ENCODE peak calls at places on chromosomes 3 and 15, in six cellular contexts. One of them, this sample, is unnamed.

GRCh38 chr15:66251790-66252355 is 1.7 kb downstream of the MEGF11 start:
- DNase-seq in adrenal gland: no peak
- DNase-seq in MM.1S: no peak
- DNase-seq in prostate gland: no peak
- DNase-seq in cardiac muscle cell: peak; percentile 8
- DNase-seq in brain microvascular endothelial cell: no peak
- DNase-seq in this sample: no peak

GRCh38 chr3:13598926-13599886 is 50.3 kb downstream of the FBLN2 start:
- DNase-seq in brain microvascular endothelial cell: peak; percentile 31
- DNase-seq in cardiac muscle cell: no peak
- DNase-seq in adrenal gland: no peak
- DNase-seq in MM.1S: no peak
- DNase-seq in prostate gland: no peak
- DNase-seq in this sample: no peak

GRCh38 chr3:197394464-197395321 is 96.3 kb upstream of the DLG1 start:
- DNase-seq in cardiac muscle cell: no peak
- DNase-seq in brain microvascular endothelial cell: peak; percentile 99
- DNase-seq in MM.1S: peak; percentile 2
- DNase-seq in adrenal gland: no peak
- DNase-seq in prostate gland: peak; percentile 82
- DNase-seq in this sample: peak; percentile 61

GRCh38 chr3:119716998-119717397 is 14.2 kb downstream of the CFAP91 start:
- DNase-seq in prostate gland: no peak
- DNase-seq in adrenal gland: peak; percentile 64
- DNase-seq in MM.1S: no peak
- DNase-seq in cardiac muscle cell: peak; percentile 18
- DNase-seq in brain microvascular endothelial cell: no peak
- DNase-seq in this sample: no peak

GRCh38 chr3:151811474-151811873 is 2.4 kb upstream of the AADAC start:
- DNase-seq in brain microvascular endothelial cell: no peak
- DNase-seq in MM.1S: no peak
- DNase-seq in prostate gland: no peak
- DNase-seq in cardiac muscle cell: no peak
- DNase-seq in adrenal gland: no peak
- DNase-seq in this sample: no peak

GRCh38 chr15:67013696-67014095 is 51.7 kb upstream of the SMAD3 start:
- DNase-seq in adrenal gland: no peak
- DNase-seq in cardiac muscle cell: no peak
- DNase-seq in MM.1S: no peak
- DNase-seq in prostate gland: no peak
- DNase-seq in brain microvascular endothelial cell: peak; percentile 56
- DNase-seq in this sample: peak; percentile 47

GRCh38 chr3:107870989-107871638 is 219.7 kb downstream of the CD47 start:
- DNase-seq in brain microvascular endothelial cell: no peak
- DNase-seq in cardiac muscle cell: no peak
- DNase-seq in MM.1S: no peak
- DNase-seq in prostate gland: no peak
- DNase-seq in adrenal gland: no peak
- DNase-seq in this sample: no peak

GRCh38 chr15:27498700-27499099 is 527.7 kb downstream of the GABRG3 start:
- DNase-seq in adrenal gland: no peak
- DNase-seq in prostate gland: no peak
- DNase-seq in MM.1S: no peak
- DNase-seq in brain microvascular endothelial cell: no peak
- DNase-seq in cardiac muscle cell: no peak
- DNase-seq in this sample: no peak

GRCh38 chr15:31296304-31297220 is 30.1 kb upstream of the KLF13 start:
- DNase-seq in prostate gland: peak; percentile 3
- DNase-seq in adrenal gland: no peak
- DNase-seq in MM.1S: no peak
- DNase-seq in brain microvascular endothelial cell: no peak
- DNase-seq in cardiac muscle cell: no peak
- DNase-seq in this sample: peak; percentile 30

GRCh38 chr3:62795978-62796635 is 79.1 kb downstream of the CADPS start:
- DNase-seq in cardiac muscle cell: no peak
- DNase-seq in MM.1S: no peak
- DNase-seq in brain microvascular endothelial cell: no peak
- DNase-seq in prostate gland: no peak
- DNase-seq in adrenal gland: no peak
- DNase-seq in this sample: no peak

GRCh38 chr15:77001966-77002365 is 7.0 kb downstream of the PSTPIP1 start:
- DNase-seq in MM.1S: no peak
- DNase-seq in cardiac muscle cell: no peak
- DNase-seq in adrenal gland: no peak
- DNase-seq in brain microvascular endothelial cell: no peak
- DNase-seq in prostate gland: no peak
- DNase-seq in this sample: no peak

GRCh38 chr3:128720891-128721290 is 5.1 kb upstream of the RAB7A start:
- DNase-seq in brain microvascular endothelial cell: no peak
- DNase-seq in adrenal gland: no peak
- DNase-seq in prostate gland: no peak
- DNase-seq in MM.1S: no peak
- DNase-seq in cardiac muscle cell: no peak
- DNase-seq in this sample: no peak

GRCh38 chr15:81097893-81098280 is 36.2 kb upstream of the CFAP161 start:
- DNase-seq in adrenal gland: peak; percentile 50
- DNase-seq in prostate gland: no peak
- DNase-seq in cardiac muscle cell: no peak
- DNase-seq in MM.1S: no peak
- DNase-seq in brain microvascular endothelial cell: no peak
- DNase-seq in this sample: no peak

GRCh38 chr3:127224118-127224517 is 31.2 kb downstream of the PRR23E start:
- DNase-seq in MM.1S: no peak
- DNase-seq in prostate gland: no peak
- DNase-seq in cardiac muscle cell: no peak
- DNase-seq in brain microvascular endothelial cell: no peak
- DNase-seq in adrenal gland: no peak
- DNase-seq in this sample: no peak

GRCh38 chr3:184360834-184361531 is 422 bp downstream of the CLCN2 start:
- DNase-seq in cardiac muscle cell: no peak
- DNase-seq in brain microvascular endothelial cell: no peak
- DNase-seq in adrenal gland: peak; percentile 42
- DNase-seq in MM.1S: no peak
- DNase-seq in prostate gland: no peak
- DNase-seq in this sample: no peak

GRCh38 chr15:85137507-85138175 is 156.0 kb downstream of the PDE8A start:
- DNase-seq in brain microvascular endothelial cell: no peak
- DNase-seq in MM.1S: no peak
- DNase-seq in adrenal gland: no peak
- DNase-seq in prostate gland: no peak
- DNase-seq in cardiac muscle cell: peak; percentile 42
- DNase-seq in this sample: no peak

GRCh38 chr15:41877631-41878354 is 16.1 kb downstream of the SPTBN5 start:
- DNase-seq in prostate gland: no peak
- DNase-seq in MM.1S: no peak
- DNase-seq in brain microvascular endothelial cell: no peak
- DNase-seq in adrenal gland: no peak
- DNase-seq in cardiac muscle cell: no peak
- DNase-seq in this sample: no peak

DNA sequence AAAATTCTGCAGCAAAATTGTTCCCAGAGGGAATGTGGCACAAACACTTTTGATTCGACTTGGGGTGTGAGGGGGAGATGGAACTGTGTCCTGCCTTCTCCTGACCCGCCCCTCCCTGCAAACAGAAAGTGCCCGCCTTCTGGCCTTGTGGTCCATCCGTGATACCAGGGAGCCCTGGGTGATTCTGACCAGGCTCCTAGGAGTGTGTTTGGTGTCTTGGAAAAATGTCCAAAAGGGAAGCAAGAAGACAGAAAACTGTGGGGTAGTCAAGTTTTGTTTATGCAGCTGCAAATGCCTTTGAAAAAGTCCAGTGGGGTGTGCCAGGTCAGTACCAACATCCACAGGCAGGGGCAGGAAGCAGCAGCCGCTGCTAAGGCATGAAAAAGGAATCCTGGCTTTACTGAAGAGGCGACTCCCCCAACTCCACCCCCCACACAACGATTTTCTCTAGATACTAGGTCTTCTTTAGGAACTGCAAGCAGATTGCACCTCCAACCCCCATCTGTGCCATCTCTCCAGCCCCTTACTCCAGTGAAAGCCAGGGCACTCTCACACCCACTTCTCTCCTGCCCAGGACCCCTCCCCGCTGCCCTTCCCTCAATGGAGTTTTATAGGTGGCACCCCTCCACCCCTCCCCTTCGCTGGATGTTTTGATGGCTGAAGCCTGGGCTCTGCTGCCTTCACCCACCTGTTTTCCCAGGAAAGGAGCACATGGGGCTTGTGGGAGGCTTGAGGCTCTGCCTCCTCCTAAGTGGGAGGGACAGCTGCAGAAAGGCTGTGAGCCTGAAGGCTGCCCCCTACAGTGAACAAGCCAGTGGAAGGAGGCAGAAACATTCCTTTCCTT is 82.4 kb upstream of the HERC1 start:
- DNase-seq in prostate gland: no peak
- DNase-seq in cardiac muscle cell: peak; percentile 31
- DNase-seq in adrenal gland: no peak
- DNase-seq in brain microvascular endothelial cell: no peak
- DNase-seq in MM.1S: no peak
- DNase-seq in this sample: peak; percentile 30
- TF ChIP-seq CTCF in prostate gland: peak; percentile 13
- TF ChIP-seq CTCF in cardiac muscle cell: peak; percentile 41
- TF ChIP-seq CTCF in adrenal gland: peak; percentile 37
- TF ChIP-seq CTCF in brain microvascular endothelial cell: peak; percentile 76
- TF ChIP-seq CTCF in MM.1S: no peak
- TF ChIP-seq CTCF in this sample: no peak

GRCh38 chr3:15513121-15513520 is 8.4 kb downstream of the COLQ start:
- DNase-seq in adrenal gland: no peak
- DNase-seq in MM.1S: no peak
- DNase-seq in cardiac muscle cell: no peak
- DNase-seq in brain microvascular endothelial cell: no peak
- DNase-seq in prostate gland: no peak
- DNase-seq in this sample: no peak
- TF ChIP-seq CTCF in adrenal gland: no peak
- TF ChIP-seq CTCF in MM.1S: no peak
- TF ChIP-seq CTCF in cardiac muscle cell: no peak
- TF ChIP-seq CTCF in brain microvascular endothelial cell: no peak
- TF ChIP-seq CTCF in prostate gland: no peak
- TF ChIP-seq CTCF in this sample: no peak

DNA sequence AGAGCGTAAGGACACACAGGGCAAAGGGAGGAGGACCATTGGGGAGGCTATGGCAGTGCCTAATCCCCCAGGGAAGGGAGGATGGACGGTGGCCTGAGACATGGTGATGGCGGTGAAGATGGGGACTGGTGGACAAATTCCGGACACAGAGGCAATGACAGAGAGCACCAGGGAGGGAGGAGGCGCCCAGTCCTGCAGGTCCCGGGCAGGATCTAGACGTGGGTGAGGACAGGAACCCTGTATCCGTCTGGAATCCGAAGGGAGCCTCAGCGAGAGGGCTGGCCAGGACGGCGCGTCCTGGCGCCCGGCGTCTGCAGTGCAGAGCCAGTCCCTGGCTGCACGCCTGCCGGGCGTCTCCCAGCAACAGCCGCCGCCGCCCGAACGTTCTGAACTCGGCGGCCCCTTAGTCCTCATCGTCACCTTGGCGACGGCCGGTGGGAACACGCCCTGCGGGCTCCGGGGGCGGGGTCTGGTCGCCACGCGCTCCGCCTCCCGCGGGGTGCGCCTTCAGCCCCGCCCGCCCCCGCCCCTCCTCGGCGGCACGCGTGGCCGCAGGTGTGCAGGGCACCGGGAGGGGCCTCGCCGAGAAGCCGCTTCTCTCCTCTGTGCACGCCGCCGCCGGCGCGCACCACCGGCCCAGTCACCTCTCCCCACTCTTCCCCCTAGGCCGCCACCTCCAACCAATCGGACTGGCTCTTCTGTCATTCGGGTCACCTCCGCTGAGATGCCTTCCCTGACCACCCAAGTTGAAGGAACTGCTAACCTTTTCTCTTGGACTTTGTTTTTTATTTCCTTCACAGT is 11.6 kb downstream of the XIRP1 start:
- DNase-seq in adrenal gland: peak; percentile 90
- DNase-seq in MM.1S: peak; percentile 95
- DNase-seq in prostate gland: peak; percentile 97
- DNase-seq in cardiac muscle cell: peak; percentile 97
- DNase-seq in brain microvascular endothelial cell: peak; percentile 62
- DNase-seq in this sample: peak; percentile 92
- TF ChIP-seq CTCF in adrenal gland: peak; percentile 34
- TF ChIP-seq CTCF in MM.1S: no peak
- TF ChIP-seq CTCF in prostate gland: peak; percentile 63
- TF ChIP-seq CTCF in cardiac muscle cell: peak; percentile 28
- TF ChIP-seq CTCF in brain microvascular endothelial cell: peak; percentile 36
- TF ChIP-seq CTCF in this sample: peak; percentile 43

GRCh38 chr3:77815467-77815866 is 775.6 kb downstream of the ROBO2 start:
- DNase-seq in prostate gland: no peak
- DNase-seq in MM.1S: peak; percentile 27
- DNase-seq in cardiac muscle cell: peak; percentile 28
- DNase-seq in adrenal gland: no peak
- DNase-seq in brain microvascular endothelial cell: no peak
- DNase-seq in this sample: no peak
- TF ChIP-seq CTCF in prostate gland: no peak
- TF ChIP-seq CTCF in MM.1S: peak; percentile 21
- TF ChIP-seq CTCF in cardiac muscle cell: no peak
- TF ChIP-seq CTCF in adrenal gland: no peak
- TF ChIP-seq CTCF in brain microvascular endothelial cell: peak; percentile 52
- TF ChIP-seq CTCF in this sample: no peak

DNA sequence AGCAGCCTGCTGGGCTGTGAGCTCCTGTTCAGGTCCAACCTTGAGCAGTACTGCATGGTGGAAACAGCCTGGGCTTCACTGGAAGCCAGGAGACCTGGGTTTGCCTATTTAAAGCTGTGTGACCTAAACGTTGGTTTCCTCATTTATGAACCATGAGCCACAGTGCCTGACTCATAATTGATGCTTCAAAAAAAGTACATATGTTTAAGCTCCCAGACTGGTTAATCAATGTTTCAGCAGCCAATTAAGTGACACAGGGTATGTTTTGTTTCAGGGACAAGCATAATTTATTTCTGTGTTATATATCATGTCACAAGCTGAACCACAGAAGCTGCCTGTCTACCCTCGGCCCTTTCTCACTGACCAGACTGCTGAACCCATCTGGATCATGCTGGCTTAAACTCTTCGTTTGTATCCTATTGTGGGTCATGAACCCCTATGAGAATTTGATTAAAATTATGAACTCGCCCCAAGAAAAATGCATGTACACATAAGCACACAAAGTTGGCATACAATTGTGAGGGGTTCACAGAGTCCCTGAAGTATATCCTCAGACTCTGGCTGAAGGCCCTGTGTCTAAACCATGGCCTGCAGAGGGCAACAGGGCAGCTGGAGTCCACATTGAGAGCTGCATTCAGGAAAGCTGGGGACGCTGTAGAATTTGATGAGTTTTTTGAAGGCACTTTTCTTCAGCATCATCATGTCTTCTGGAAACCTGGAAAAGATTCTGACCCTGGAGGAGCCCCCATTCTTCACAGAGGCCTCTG is 23.7 kb downstream of the HDC start:
- DNase-seq in prostate gland: no peak
- DNase-seq in MM.1S: no peak
- DNase-seq in brain microvascular endothelial cell: peak; percentile 26
- DNase-seq in adrenal gland: no peak
- DNase-seq in cardiac muscle cell: no peak
- DNase-seq in this sample: no peak
- TF ChIP-seq CTCF in prostate gland: no peak
- TF ChIP-seq CTCF in MM.1S: no peak
- TF ChIP-seq CTCF in brain microvascular endothelial cell: peak; percentile 6
- TF ChIP-seq CTCF in adrenal gland: no peak
- TF ChIP-seq CTCF in cardiac muscle cell: no peak
- TF ChIP-seq CTCF in this sample: no peak

GRCh38 chr3:52041118-52041847 is 15.1 kb downstream of the DUSP7 start:
- DNase-seq in prostate gland: no peak
- DNase-seq in MM.1S: no peak
- DNase-seq in brain microvascular endothelial cell: no peak
- DNase-seq in cardiac muscle cell: no peak
- DNase-seq in adrenal gland: no peak
- DNase-seq in this sample: no peak
- TF ChIP-seq CTCF in prostate gland: no peak
- TF ChIP-seq CTCF in MM.1S: no peak
- TF ChIP-seq CTCF in brain microvascular endothelial cell: peak; percentile 56
- TF ChIP-seq CTCF in cardiac muscle cell: peak; percentile 21
- TF ChIP-seq CTCF in adrenal gland: no peak
- TF ChIP-seq CTCF in this sample: no peak